ENCODE peak calls at places on chromosome 4, in five cellular contexts. E, C, I, A and D are unnamed samples.
A peak's percentile ranks its signal among the peaks of the same experiment; 100 is the strongest.

GRCh38 chr4:89992744-89993143 is 98.1 kb downstream of the MMRN1 start:
- DNase-seq in E (no peak), C (no peak), I (no peak), A (no peak), D (no peak)

GRCh38 chr4:91754716-91755115 is 549.0 kb upstream of the GRID2 start:
- DNase-seq in E (no peak), C (no peak), I (no peak), A (no peak), D (no peak)

GRCh38 chr4:38004062-38004461 is 43.9 kb downstream of the PTTG2 start:
- DNase-seq in E (no peak), C (no peak), I (peak; percentile 23), A (no peak), D (no peak)

GRCh38 chr4:65825121-65825520 is 154.8 kb upstream of the EPHA5 start:
- DNase-seq in E (no peak), C (no peak), I (no peak), A (no peak), D (peak; percentile 76)

GRCh38 chr4:5191831-5192230 is 140.6 kb downstream of the STK32B start:
- DNase-seq in E (no peak), C (no peak), I (no peak), A (no peak), D (no peak)

GRCh38 chr4:158903472-158904043 is 134.7 kb downstream of the FNIP2 start:
- DNase-seq in E (no peak), C (no peak), I (no peak), A (no peak), D (no peak)

GRCh38 chr4:128241425-128241913 is 46.1 kb downstream of the PGRMC2 start:
- DNase-seq in E (no peak), C (peak; percentile 9), I (peak; percentile 99), A (no peak), D (peak; percentile 99)

GRCh38 chr4:80006935-80007744 is 65.9 kb downstream of the ANTXR2 start:
- DNase-seq in E (no peak), C (no peak), I (peak; percentile 35), A (no peak), D (no peak)

GRCh38 chr4:8419222-8420041 is 21.1 kb downstream of the ACOX3 start:
- DNase-seq in E (no peak), C (no peak), I (no peak), A (no peak), D (no peak)

GRCh38 chr4:21780158-21780557 is 168.4 kb downstream of the KCNIP4 start:
- DNase-seq in E (no peak), C (no peak), I (no peak), A (no peak), D (no peak)

GRCh38 chr4:84503495-84504437 is 4.7 kb upstream of the NKX6-1 start:
- DNase-seq in E (no peak), C (peak; percentile 77), I (peak; percentile 62), A (no peak), D (peak; percentile 38)

GRCh38 chr4:86831262-86832090 is 17.7 kb downstream of the SLC10A6 start:
- DNase-seq in E (no peak), C (no peak), I (peak; percentile 94), A (no peak), D (peak; percentile 37)

GRCh38 chr4:110085131-110085530 is 113.3 kb downstream of the ELOVL6 start:
- DNase-seq in E (peak; percentile 12), C (no peak), I (no peak), A (peak; percentile 19), D (no peak)